ENCODE peak calls at places on chromosome 19, in ten cellular contexts. O is GM23338, C is PC-9, U is fibroblast of lung, G is keratinocyte, Y is HepG2, Z is neural progenitor cell, I is K562, L is astrocyte, B is PC-3. E is an unnamed sample.

GRCh38 chr19:45477713-45478453 is 10.1 kb downstream of the FOSB start:
- DNase-seq in Y (no peak), Z (peak; percentile 64), G (peak; percentile 82), I (peak; percentile 29), B (peak; percentile 83), C (peak; percentile 92), L (no peak), O (no peak), U (no peak), E (no peak)

GRCh38 chr19:40717325-40717879 is 490 bp downstream of the ITPKC start:
- DNase-seq in O (no peak), C (peak; percentile 38), Y (no peak), L (no peak), I (peak; percentile 46), G (no peak), Z (no peak), B (no peak), U (peak; percentile 21), E (no peak)

GRCh38 chr19:21604351-21604926 is 99.0 kb downstream of the ZNF429 start:
- DNase-seq in Z (peak; percentile 7), U (peak; percentile 66), C (no peak), O (peak; percentile 95), L (peak; percentile 23), G (no peak), Y (no peak), I (no peak), B (peak; percentile 34), E (no peak)

GRCh38 chr19:40671404-40671803 is 19.0 kb downstream of the NUMBL start:
- DNase-seq in G (no peak), C (no peak), Y (no peak), O (no peak), U (no peak), I (no peak), L (no peak), B (no peak), Z (no peak), E (no peak)

GRCh38 chr19:1632462-1633268 is 19.8 kb downstream of the TCF3 start:
- DNase-seq in Z (no peak), L (no peak), U (no peak), B (no peak), I (peak; percentile 93), Y (no peak), G (no peak), C (no peak), O (no peak), E (no peak)

GRCh38 chr19:6891761-6892385 is 4.5 kb downstream of the ADGRE1 start:
- DNase-seq in O (no peak), L (no peak), C (no peak), Z (no peak), G (no peak), B (no peak), I (no peak), U (no peak), Y (no peak), E (no peak)

GRCh38 chr19:13024126-13024957 is 29.1 kb downstream of the NFIX start:
- DNase-seq in Z (peak; percentile 50), Y (no peak), U (no peak), O (no peak), I (no peak), L (no peak), G (no peak), B (peak; percentile 55), C (no peak), E (no peak)

GRCh38 chr19:10111405-10111811 is at the start of gene P2RY11:
- DNase-seq in L (no peak), Z (no peak), C (no peak), I (peak; percentile 20), U (no peak), O (no peak), B (no peak), G (no peak), Y (no peak), E (no peak)

GRCh38 chr19:2385053-2385721 is 25.1 kb downstream of the TMPRSS9 start:
- DNase-seq in Y (peak; percentile 81), B (peak; percentile 83), U (peak; percentile 71), Z (peak; percentile 79), G (peak; percentile 75), L (peak; percentile 80), C (peak; percentile 81), O (peak; percentile 91), I (peak; percentile 77), E (no peak)

GRCh38 chr19:40745402-40745780 is 4.9 kb downstream of the ACTMAP start:
- DNase-seq in L (peak; percentile 39), Z (no peak), I (no peak), Y (peak; percentile 28), B (no peak), O (no peak), G (no peak), C (no peak), U (peak; percentile 61), E (no peak)

GRCh38 chr19:1270168-1270853 is 1.2 kb downstream of the CIRBP start:
- DNase-seq in U (no peak), I (peak; percentile 28), Z (no peak), Y (no peak), G (no peak), C (no peak), B (peak; percentile 51), L (no peak), O (peak; percentile 17), E (no peak)

GRCh38 chr19:18831524-18832330 is at the start of gene UPF1:
- DNase-seq in B (peak; percentile 96), I (peak; percentile 97), O (peak; percentile 95), C (peak; percentile 80), G (peak; percentile 38), L (peak; percentile 79), Y (peak; percentile 82), U (peak; percentile 89), Z (peak; percentile 98), E (peak; percentile 98)

GRCh38 chr19:18832331-18833140 is 777 bp downstream of the UPF1 start:
- DNase-seq in Y (peak; percentile 46), O (peak; percentile 70), I (peak; percentile 80), G (no peak), U (peak; percentile 12), Z (peak; percentile 65), C (no peak), L (no peak), B (peak; percentile 16), E (peak; percentile 49)

GRCh38 chr19:18833141-18833476 is 1.4 kb downstream of the UPF1 start:
- DNase-seq in L (no peak), C (no peak), Y (no peak), G (no peak), Z (no peak), O (no peak), U (peak; percentile 8), I (no peak), B (peak; percentile 13), E (peak; percentile 12)

GRCh38 chr19:18833849-18834643 is 2.3 kb downstream of the UPF1 start:
- DNase-seq in C (peak; percentile 64), Y (peak; percentile 53), Z (peak; percentile 71), U (no peak), I (peak; percentile 33), B (peak; percentile 28), L (no peak), G (no peak), O (peak; percentile 52), E (peak; percentile 56)

DNA sequence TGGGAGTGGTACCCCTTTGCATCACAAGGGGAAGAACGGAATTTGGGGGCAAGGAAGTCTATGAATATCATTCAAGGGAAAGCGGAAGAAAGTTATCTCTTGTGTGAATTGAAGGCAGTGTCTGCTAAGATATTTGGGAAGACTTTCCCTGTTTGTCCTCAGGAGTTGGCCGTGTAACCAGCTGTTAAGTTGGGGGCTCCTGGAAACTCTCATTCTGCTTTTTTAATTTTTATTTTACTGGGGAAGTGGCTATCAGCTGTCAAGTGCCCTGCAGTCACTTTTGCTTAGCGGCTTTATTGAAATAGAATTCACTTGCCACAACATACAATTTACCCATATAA is 2.9 kb downstream of the UPF1 start:
- DNase-seq in O (no peak), U (no peak), C (no peak), G (no peak), B (no peak), I (no peak), L (no peak), Y (no peak), Z (no peak), E (no peak)
- H3K4me2 ChIP-seq in O (peak overlapping the region; percentile 99), U (peak overlapping the region; percentile 100), C (peak overlapping the region; percentile 100), G (peak overlapping the region; percentile 98), B (peak overlapping the region; percentile 100), I (peak overlapping the region; percentile 100), L (peak overlapping the region; percentile 97), Y (peak overlapping the region; percentile 95), Z (peak overlapping the region; percentile 92), E (peak overlapping the region; percentile 100)

GRCh38 chr19:50313812-50314536 is 15.2 kb downstream of the KCNC3 start:
- DNase-seq in U (no peak), I (no peak), O (peak; percentile 93), Z (peak; percentile 43), L (no peak), G (no peak), B (peak; percentile 24), Y (no peak), C (peak; percentile 42), E (no peak)

GRCh38 chr19:50312967-50313811 is 16.0 kb downstream of the KCNC3 start:
- DNase-seq in Y (no peak), C (no peak), Z (no peak), I (no peak), G (no peak), L (no peak), U (no peak), O (peak; percentile 34), B (no peak), E (no peak)

GRCh38 chr19:50315773-50316448 is 13.3 kb downstream of the KCNC3 start:
- DNase-seq in Y (no peak), B (no peak), I (peak; percentile 72), G (no peak), C (no peak), L (no peak), Z (peak; percentile 83), U (no peak), O (peak; percentile 86), E (no peak)

GRCh38 chr19:50317115-50317514 is 12.1 kb downstream of the KCNC3 start:
- DNase-seq in Y (no peak), U (no peak), O (no peak), G (no peak), B (no peak), Z (no peak), C (no peak), L (no peak), I (no peak), E (no peak)

GRCh38 chr19:50314724-50315700 is 14.2 kb downstream of the KCNC3 start:
- DNase-seq in Y (no peak), C (no peak), U (no peak), I (no peak), O (peak; percentile 73), L (no peak), G (no peak), B (no peak), Z (peak; percentile 62), E (no peak)
- TF ChIP-seq EZH2 in Y (no peak), C (no peak), U (no peak), I (no peak), O (no peak), L (peak; percentile 31), G (peak; percentile 40), B (no peak), Z (no peak), E (no peak)

GRCh38 chr19:48332351-48332661 is 7.0 kb downstream of the EMP3 start:
- DNase-seq in Y (no peak), G (no peak), O (no peak), I (no peak), U (no peak), Z (no peak), B (no peak), L (no peak), C (no peak), E (no peak)
- H2AFZ ChIP-seq in Y (no peak overlapping the region), G (no peak overlapping the region), O (no peak overlapping the region), I (peak overlapping the region; percentile 71), U (no peak overlapping the region), Z (peak overlapping the region; percentile 70), B (peak overlapping the region; percentile 36), L (no peak overlapping the region), C (no peak overlapping the region), E (peak overlapping the region; percentile 6)

GRCh38 chr19:50703915-50704548 is 15.6 kb downstream of the SHANK1 start:
- DNase-seq in U (no peak), Z (peak; percentile 58), Y (peak; percentile 10), B (peak; percentile 51), L (no peak), O (peak; percentile 73), I (peak; percentile 67), C (no peak), G (no peak), E (no peak)
- H3K4me2 ChIP-seq in U (no peak overlapping the region), Z (no peak overlapping the region), Y (no peak overlapping the region), B (peak overlapping the region; percentile 73), L (no peak overlapping the region), O (peak overlapping the region; percentile 55), I (peak overlapping the region; percentile 32), C (no peak overlapping the region), G (no peak overlapping the region), E (no peak overlapping the region)

E was measured in MM.1S.